ENCODE peak calls at places on chromosomes 16 and 17, in five cellular contexts. G is Peyer's patch, T is stomach, Z is HepG2, A is endothelial cell of umbilical vein. J is an unnamed sample.

GRCh38 chr17:64063766-64064224 is 43.4 kb upstream of the ICAM2 start:
- DNase-seq in G (peak; percentile 80), A (peak; percentile 73), T (peak; percentile 85), Z (peak; percentile 48), J (peak; percentile 17)

GRCh38 chr17:16882243-16882925 is 89.5 kb downstream of the TNFRSF13B start:
- DNase-seq in A (no peak), G (no peak), Z (no peak), T (no peak), J (no peak)

GRCh38 chr16:69399361-69399760 is 13.6 kb upstream of the TERF2 start:
- DNase-seq in T (no peak), A (peak; percentile 69), Z (no peak), G (no peak), J (no peak)

GRCh38 chr17:78977992-78978973 is 1.4 kb downstream of the LGALS3BP start:
- DNase-seq in A (no peak), Z (no peak), G (no peak), T (peak; percentile 44), J (no peak)

GRCh38 chr16:88455610-88456355 is 2.7 kb downstream of the ZFPM1 start:
- DNase-seq in A (peak; percentile 49), T (peak; percentile 49), G (peak; percentile 78), Z (peak; percentile 57), J (no peak)

GRCh38 chr16:85605912-85606841 is 6.9 kb upstream of the GSE1 start:
- DNase-seq in Z (no peak), G (no peak), A (no peak), T (peak; percentile 63), J (no peak)

GRCh38 chr17:40564195-40564882 is 933 bp downstream of the CCR7 start:
- DNase-seq in T (peak; percentile 22), G (peak; percentile 45), Z (no peak), A (no peak), J (no peak)

GRCh38 chr16:81513204-81514040 is 68.8 kb downstream of the CMIP start:
- DNase-seq in G (no peak), T (no peak), Z (peak; percentile 90), A (peak; percentile 84), J (no peak)

GRCh38 chr17:30002088-30002487 is 60.7 kb downstream of the EFCAB5 start:
- DNase-seq in Z (no peak), G (no peak), T (no peak), A (no peak), J (no peak)

GRCh38 chr17:38410201-38410600 is 18.1 kb upstream of the ARHGAP23 start:
- DNase-seq in A (no peak), T (no peak), G (no peak), Z (no peak), J (no peak)

GRCh38 chr16:46929378-46930332 is 43.8 kb downstream of the DNAJA2 start:
- DNase-seq in T (peak; percentile 80), G (peak; percentile 84), Z (peak; percentile 60), A (peak; percentile 46), J (peak; percentile 68)

GRCh38 chr16:2524339-2524938 is 4.3 kb downstream of the AMDHD2 start:
- DNase-seq in T (no peak), Z (peak; percentile 93), A (no peak), G (peak; percentile 71), J (no peak)

GRCh38 chr17:48776602-48777001 is 40.4 kb downstream of the TTLL6 start:
- DNase-seq in G (no peak), T (no peak), Z (no peak), A (no peak), J (no peak)

GRCh38 chr17:79955167-79955549 is 80.5 kb downstream of the TBC1D16 start:
- DNase-seq in T (no peak), Z (no peak), A (no peak), G (no peak), J (no peak)

GRCh38 chr16:3020247-3020603 is at the start of gene TNFRSF12A:
- DNase-seq in A (peak; percentile 77), G (peak; percentile 91), Z (peak; percentile 66), T (peak; percentile 81), J (peak; percentile 77)

GRCh38 chr16:82300374-82300936 is 130.4 kb upstream of the MPHOSPH6 start:
- DNase-seq in T (no peak), G (no peak), A (no peak), Z (no peak), J (no peak)

GRCh38 chr17:67615011-67615561 is 102.7 kb upstream of the NOL11 start:
- DNase-seq in Z (no peak), T (no peak), G (no peak), A (peak; percentile 42), J (peak; percentile 24)

GRCh38 chr16:14569213-14569612 is 60.8 kb downstream of the PARN start:
- DNase-seq in A (no peak), T (no peak), G (peak; percentile 51), Z (no peak), J (no peak)

GRCh38 chr16:15643453-15644305 is 725 bp upstream of the MARF1 start:
- DNase-seq in G (no peak), A (peak; percentile 73), Z (peak; percentile 84), T (no peak), J (no peak)

GRCh38 chr17:9071921-9072503 is 50.7 kb downstream of the NTN1 start:
- DNase-seq in Z (no peak), T (no peak), G (no peak), A (no peak), J (no peak)

GRCh38 chr17:64692187-64692586 is 30.1 kb upstream of the SMURF2 start:
- DNase-seq in T (no peak), G (no peak), Z (no peak), A (peak; percentile 44), J (no peak)

GRCh38 chr16:88686439-88687253 is at the start of gene SNAI3:
- DNase-seq in A (peak; percentile 60), T (peak; percentile 95), Z (peak; percentile 76), G (peak; percentile 96), J (peak; percentile 82)

GRCh38 chr17:8474826-8475225 is 39.1 kb downstream of the NDEL1 start:
- DNase-seq in Z (no peak), G (no peak), A (no peak), T (no peak), J (no peak)

GRCh38 chr16:55274391-55274790 is 49.6 kb upstream of the IRX6 start:
- DNase-seq in G (no peak), A (no peak), T (no peak), Z (no peak), J (no peak)

GRCh38 chr16:87216824-87217205 is 100.4 kb downstream of the C16orf95 start:
- DNase-seq in A (peak; percentile 28), G (no peak), T (no peak), Z (no peak), J (no peak)

GRCh38 chr16:8251727-8252126 is 338.6 kb downstream of the TMEM114 start:
- DNase-seq in T (no peak), G (no peak), Z (no peak), A (no peak), J (no peak)

GRCh38 chr17:35373984-35374765 is 754 bp upstream of the SLFN11 start:
- DNase-seq in T (peak; percentile 47), G (peak; percentile 64), A (no peak), Z (no peak), J (peak; percentile 38)

GRCh38 chr16:29824589-29825144 is 4.4 kb downstream of the MVP start:
- DNase-seq in G (no peak), Z (no peak), T (no peak), A (peak; percentile 85), J (no peak)

GRCh38 chr16:29825145-29826044 is 5.1 kb downstream of the MVP start:
- DNase-seq in Z (no peak), T (no peak), G (no peak), A (peak; percentile 65), J (peak; percentile 51)

GRCh38 chr16:29830774-29831173 is 10.5 kb downstream of the MVP start:
- DNase-seq in Z (no peak), T (no peak), G (no peak), A (no peak), J (no peak)

GRCh38 chr16:29821663-29822115 is 1.4 kb downstream of the MVP start:
- DNase-seq in A (peak; percentile 55), Z (no peak), T (peak; percentile 40), G (peak; percentile 65), J (no peak)

GRCh38 chr16:29826342-29826695 is 6.1 kb downstream of the MVP start:
- DNase-seq in G (no peak), A (no peak), T (no peak), Z (no peak), J (no peak)
- H3K4me3 ChIP-seq in G (peak overlapping the region; percentile 1), A (no peak overlapping the region), T (no peak overlapping the region), Z (no peak overlapping the region), J (no peak overlapping the region)

DNA sequence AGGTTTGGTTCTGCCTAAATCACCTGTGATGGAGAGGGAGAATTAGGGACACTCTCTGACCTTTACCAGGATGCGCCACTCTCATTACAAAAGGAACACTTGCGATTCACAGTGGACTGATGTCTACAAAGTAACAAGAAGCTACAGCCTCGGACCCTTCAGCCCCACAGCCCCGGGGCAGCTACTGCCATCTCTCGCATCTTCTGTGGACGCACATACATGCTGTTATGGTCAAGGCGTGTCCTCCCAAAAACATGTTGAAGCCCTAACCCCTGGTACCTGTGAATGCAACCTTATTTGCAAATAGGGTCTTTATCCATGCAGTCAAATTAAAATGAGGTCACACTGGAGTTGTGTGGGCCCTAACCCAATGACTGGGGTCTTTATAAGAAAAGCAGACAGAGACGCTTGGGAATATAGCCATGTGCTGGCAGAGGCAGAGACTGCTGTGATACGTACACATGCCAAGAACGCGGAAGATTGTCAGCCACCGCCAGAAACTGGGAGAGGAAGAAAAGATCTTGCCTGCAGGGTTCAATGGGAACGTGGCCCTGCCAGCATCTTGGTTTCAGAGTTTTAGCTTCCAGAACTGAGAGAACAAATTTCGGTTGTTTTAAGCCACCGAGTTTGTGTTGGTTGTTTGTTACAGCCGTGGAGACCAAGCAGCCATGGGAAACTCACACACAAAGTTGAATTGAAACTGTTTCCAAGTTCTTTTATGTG is 23.0 kb downstream of the ATP2C2 start:
- DNase-seq in T (no peak), A (no peak), G (peak; percentile 15), Z (no peak), J (no peak)
- H3K27ac ChIP-seq in T (no peak overlapping the region), A (no peak overlapping the region), G (no peak overlapping the region), Z (no peak overlapping the region), J (no peak overlapping the region)

GRCh38 chr16:67173323-67173722 is 3.0 kb downstream of the NOL3 start:
- DNase-seq in G (no peak), Z (no peak), T (no peak), A (no peak), J (no peak)
- H3K4me1 ChIP-seq in G (peaks cover 8% of the 10 kb centered on the region), Z (peaks cover 62% of the 10 kb centered on the region), T (peaks cover 77% of the 10 kb centered on the region), A (peaks cover 27% of the 10 kb centered on the region), J (peaks cover 26% of the 10 kb centered on the region)

GRCh38 chr17:44108440-44109311 is 14.8 kb downstream of the HDAC5 start:
- DNase-seq in A (no peak), G (no peak), Z (peak; percentile 97), T (peak; percentile 65), J (peak; percentile 86)

GRCh38 chr17:44106801-44107200 is 16.6 kb downstream of the HDAC5 start:
- DNase-seq in G (no peak), Z (no peak), T (no peak), A (no peak), J (no peak)

GRCh38 chr17:44110823-44111633 is 12.4 kb downstream of the HDAC5 start:
- DNase-seq in A (peak; percentile 87), T (peak; percentile 98), G (peak; percentile 91), Z (peak; percentile 96), J (peak; percentile 97)

GRCh38 chr17:44110011-44110686 is 13.3 kb downstream of the HDAC5 start:
- DNase-seq in T (no peak), A (no peak), Z (no peak), G (no peak), J (no peak)

DNA sequence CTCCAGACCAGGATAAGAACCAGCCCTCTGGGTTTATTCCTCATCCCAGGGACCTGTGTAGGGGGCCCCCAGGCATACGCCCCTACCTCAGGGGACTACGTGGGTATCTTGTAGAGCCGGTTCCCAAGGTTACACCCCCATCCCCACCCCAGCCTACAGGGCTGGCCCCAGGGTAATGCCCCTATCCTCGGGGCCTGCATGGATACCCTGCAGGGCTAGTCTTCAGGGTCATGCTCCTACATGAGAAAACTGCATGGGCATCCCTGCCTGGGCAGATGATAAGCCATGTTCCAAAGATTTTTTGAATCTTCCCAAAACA is 14.2 kb downstream of the HDAC5 start:
- DNase-seq in G (no peak), A (no peak), Z (no peak), T (no peak), J (no peak)
- H3K4me3 ChIP-seq in G (no peak overlapping the region), A (no peak overlapping the region), Z (peak overlapping the region; percentile 76), T (no peak overlapping the region), J (peak overlapping the region; percentile 62)

J was measured in SJCRH30.